ENCODE peak calls at places on chromosomes 1 and 21, in four cellular contexts. A, I, M and T are unnamed samples.

GRCh38 chr21:42234464-42235241 is 15.7 kb downstream of the ABCG1 start:
- DNase-seq in A (peak; percentile 81), I (peak; percentile 81), M (peak; percentile 84), T (peak; percentile 40)

GRCh38 chr1:203186446-203187305 is at the start of gene CHI3L1:
- DNase-seq in I (peak; percentile 66), A (no peak), M (no peak), T (peak; percentile 94)

GRCh38 chr1:206551985-206552325 is 44.6 kb downstream of the RASSF5 start:
- DNase-seq in A (peak; percentile 80), M (no peak), I (no peak), T (no peak)

GRCh38 chr1:57986432-57986831 is 560.1 kb downstream of the OMA1 start:
- DNase-seq in A (no peak), M (no peak), I (no peak), T (no peak)

GRCh38 chr1:234750922-234751595 is 141.1 kb upstream of the IRF2BP2 start:
- DNase-seq in I (no peak), A (no peak), M (peak; percentile 64), T (no peak)

GRCh38 chr1:170707959-170708666 is 44.2 kb downstream of the PRRX1 start:
- DNase-seq in M (no peak), I (no peak), A (no peak), T (no peak)

GRCh38 chr1:232329103-232329788 is 300.7 kb downstream of the SIPA1L2 start:
- DNase-seq in M (no peak), A (no peak), I (no peak), T (no peak)

GRCh38 chr1:201646623-201647022 is 107.7 kb downstream of the NAV1 start:
- DNase-seq in A (no peak), M (no peak), I (no peak), T (no peak)

GRCh38 chr1:44270666-44271628 is 57.7 kb downstream of the DMAP1 start:
- DNase-seq in I (no peak), M (no peak), A (no peak), T (no peak)

GRCh38 chr1:153985341-153985912 is 712 bp downstream of the RAB13 start:
- DNase-seq in I (peak; percentile 11), M (no peak), A (no peak), T (no peak)

GRCh38 chr1:227886993-227887696 is 60.6 kb downstream of the WNT9A start:
- DNase-seq in A (peak; percentile 68), I (peak; percentile 50), M (peak; percentile 27), T (no peak)

GRCh38 chr21:32241434-32241785 is 37.4 kb downstream of the MIS18A start:
- DNase-seq in A (no peak), M (no peak), I (no peak), T (no peak)

GRCh38 chr1:99644302-99645004 is 1.5 kb upstream of the PALMD start:
- DNase-seq in A (no peak), M (no peak), I (no peak), T (no peak)

GRCh38 chr1:9728451-9729295 is 77.1 kb downstream of the PIK3CD start:
- DNase-seq in M (no peak), A (peak; percentile 73), I (no peak), T (no peak)

GRCh38 chr1:157994704-157995540 is 1.5 kb downstream of the KIRREL1 start:
- DNase-seq in A (no peak), M (no peak), I (peak; percentile 48), T (no peak)

GRCh38 chr1:203280061-203280460 is 25.3 kb upstream of the BTG2 start:
- DNase-seq in M (no peak), A (no peak), I (no peak), T (no peak)

GRCh38 chr1:109984456-109985250 is at the start of gene AHCYL1:
- DNase-seq in M (peak; percentile 100), I (peak; percentile 100), A (peak; percentile 99), T (peak; percentile 100)

GRCh38 chr1:14529436-14529835 is 69.0 kb upstream of the KAZN start:
- DNase-seq in I (peak; percentile 41), A (no peak), M (no peak), T (no peak)

GRCh38 chr1:168613689-168614655 is 37.6 kb downstream of the XCL1 start:
- DNase-seq in M (no peak), A (no peak), I (peak; percentile 27), T (no peak)

GRCh38 chr1:5164155-5164554 is 509.7 kb downstream of the AJAP1 start:
- DNase-seq in M (no peak), A (no peak), I (no peak), T (no peak)

GRCh38 chr1:17412093-17412870 is 27.2 kb downstream of the RCC2 start:
- DNase-seq in M (no peak), A (no peak), I (peak; percentile 43), T (no peak)

GRCh38 chr1:185816460-185816859 is 82.3 kb downstream of the HMCN1 start:
- DNase-seq in M (no peak), A (no peak), I (no peak), T (no peak)

GRCh38 chr1:70024272-70024671 is 181.1 kb downstream of the LRRC40 start:
- DNase-seq in M (no peak), A (no peak), I (no peak), T (no peak)

GRCh38 chr1:203702130-203702577 is 62.8 kb upstream of the LAX1 start:
- DNase-seq in M (peak; percentile 58), I (peak; percentile 62), A (peak; percentile 84), T (peak; percentile 38)

GRCh38 chr1:54275349-54275748 is 75.4 kb downstream of the MRPL37 start:
- DNase-seq in M (peak; percentile 72), A (no peak), I (peak; percentile 39), T (no peak)

GRCh38 chr21:24781146-24781545 is 826.1 kb downstream of the MRPL39 start:
- DNase-seq in M (no peak), I (no peak), A (no peak), T (no peak)

GRCh38 chr1:14242145-14242544 is 356.3 kb upstream of the KAZN start:
- DNase-seq in M (no peak), I (no peak), A (no peak), T (no peak)

GRCh38 chr1:9850442-9851162 is 26.8 kb upstream of the CLSTN1 start:
- DNase-seq in I (no peak), M (no peak), A (no peak), T (no peak)

GRCh38 chr1:2404142-2404889 is 8.0 kb downstream of the PEX10 start:
- DNase-seq in M (no peak), I (no peak), A (no peak), T (no peak)

GRCh38 chr1:84957956-84958355 is 39.0 kb downstream of the MCOLN2 start:
- DNase-seq in M (no peak), A (no peak), I (no peak), T (no peak)

GRCh38 chr1:175845371-175845770 is 102.0 kb upstream of the TNR start:
- DNase-seq in A (no peak), I (no peak), M (no peak), T (no peak)

GRCh38 chr1:42379794-42380616 is 587 bp upstream of the RIMKLA start:
- DNase-seq in A (no peak), I (no peak), M (no peak), T (no peak)

GRCh38 chr1:228280106-228280901 is 72.5 kb downstream of the OBSCN start:
- DNase-seq in M (no peak), I (no peak), A (no peak), T (no peak)

GRCh38 chr21:45264919-45265515 is 22.7 kb downstream of the POFUT2 start:
- DNase-seq in M (peak; percentile 21), I (no peak), A (peak; percentile 35), T (no peak)

GRCh38 chr1:68051475-68051874 is 1.0 kb upstream of the DIRAS3 start:
- DNase-seq in I (peak; percentile 37), A (no peak), M (no peak), T (no peak)

GRCh38 chr1:174788981-174789380 is 210.8 kb upstream of the CACYBP start:
- DNase-seq in A (no peak), M (no peak), I (no peak), T (no peak)

GRCh38 chr1:156796340-156797097 is 20.1 kb downstream of the SH2D2A start:
- DNase-seq in I (no peak), A (no peak), M (no peak), T (no peak)

GRCh38 chr21:28423521-28423920 is 569.2 kb downstream of the LTN1 start:
- DNase-seq in A (no peak), I (no peak), M (no peak), T (no peak)
- H3K27me3 ChIP-seq in A (no peaks in the 10 kb centered on the region), I (no peaks in the 10 kb centered on the region), M (no peaks in the 10 kb centered on the region), T (no peaks in the 10 kb centered on the region)

GRCh38 chr1:230401763-230402294 is 24.3 kb downstream of the PGBD5 start:
- DNase-seq in I (no peak), A (no peak), M (no peak), T (no peak)
- H3K27me3 ChIP-seq in I (no peaks in the 10 kb centered on the region), A (no peaks in the 10 kb centered on the region), M (peaks cover 11% of the 10 kb centered on the region), T (no peaks in the 10 kb centered on the region)

GRCh38 chr1:183030053-183030452 is 6.8 kb downstream of the LAMC1 start:
- DNase-seq in A (no peak), I (no peak), M (no peak), T (peak; percentile 77)
- H3K27me3 ChIP-seq in A (peaks cover 21% of the 10 kb centered on the region), I (no peaks in the 10 kb centered on the region), M (no peaks in the 10 kb centered on the region), T (peaks cover 11% of the 10 kb centered on the region)

DNA sequence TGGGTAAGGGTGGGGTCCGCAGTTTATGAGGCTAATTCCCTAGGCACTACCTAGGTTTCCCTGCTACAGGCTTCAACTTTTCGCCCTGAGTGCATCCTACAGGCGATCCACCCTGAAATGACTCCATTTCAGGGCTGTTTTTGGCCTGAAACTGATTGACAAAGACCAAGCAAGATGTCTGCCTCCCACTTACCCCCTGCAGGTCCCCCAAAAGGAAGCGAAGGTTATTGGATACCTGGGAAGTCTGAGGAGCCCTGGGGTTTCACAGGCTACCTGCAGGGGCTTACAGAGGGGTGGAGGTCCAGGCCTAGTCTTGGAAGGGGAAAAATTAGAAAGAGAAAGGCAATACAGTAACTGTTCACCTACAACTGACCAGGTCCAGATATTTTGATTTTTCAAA is 3.3 kb upstream of the TBX15 start:
- DNase-seq in M (no peak), I (no peak), A (no peak), T (no peak)
- H3K27me3 ChIP-seq in M (peaks cover 100% of the 10 kb centered on the region), I (peaks cover 93% of the 10 kb centered on the region), A (peaks cover 35% of the 10 kb centered on the region), T (peaks cover 95% of the 10 kb centered on the region)

DNA sequence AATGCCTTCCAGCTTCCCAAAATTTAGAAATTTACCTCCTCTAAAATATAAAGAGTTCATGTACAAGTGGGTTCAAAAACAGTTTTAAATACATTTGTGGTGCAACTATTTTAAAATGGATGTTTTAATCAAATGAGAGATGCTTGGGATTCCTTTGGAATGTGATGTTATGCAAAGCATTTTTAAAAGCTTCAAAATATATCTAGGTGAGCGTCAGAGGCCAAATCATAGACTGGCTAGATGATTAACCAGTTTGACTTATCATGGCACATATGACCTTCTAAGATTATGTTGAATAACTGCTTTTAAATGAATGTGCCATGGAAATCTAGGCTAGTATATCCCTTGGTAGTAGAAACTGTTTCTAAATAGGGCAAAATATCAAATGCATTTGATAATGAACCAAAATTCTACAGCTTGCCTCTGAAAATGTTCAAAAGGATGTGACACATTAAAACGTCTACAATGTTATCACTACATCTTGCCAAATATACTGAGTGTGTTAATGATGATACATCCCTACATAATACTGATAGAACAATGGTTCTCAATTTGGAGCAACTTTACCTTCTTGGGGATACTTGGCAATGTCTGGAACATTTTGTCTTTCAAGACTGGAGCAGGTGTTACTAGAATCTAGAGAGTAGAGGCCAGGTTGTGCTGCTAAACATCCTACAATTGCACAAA is 650.9 kb upstream of the ADGRL2 start:
- DNase-seq in I (no peak), A (no peak), M (no peak), T (no peak)
- H3K27me3 ChIP-seq in I (no peaks in the 10 kb centered on the region), A (no peaks in the 10 kb centered on the region), M (no peaks in the 10 kb centered on the region), T (no peaks in the 10 kb centered on the region)